ENCODE peak calls at places on chromosomes 5 and 9, in four cellular contexts. One of them, this sample, is unnamed.
A peak's percentile ranks its signal among the peaks of the same experiment; 100 is the strongest.

GRCh38 chr9:126700296-126700695 is 86.6 kb downstream of the LMX1B start:
- DNase-seq in K562: no peak
- DNase-seq in HepG2: no peak
- DNase-seq in GM12878: no peak
- DNase-seq in this sample: peak; percentile 3

GRCh38 chr5:133108481-133108921 is 56.7 kb downstream of the HSPA4 start:
- DNase-seq in HepG2: no peak
- DNase-seq in K562: no peak
- DNase-seq in GM12878: no peak
- DNase-seq in this sample: no peak

GRCh38 chr5:157549283-157549629 is 26.3 kb downstream of the ADAM19 start:
- DNase-seq in HepG2: peak; percentile 62
- DNase-seq in K562: no peak
- DNase-seq in GM12878: no peak
- DNase-seq in this sample: no peak

GRCh38 chr9:88702985-88703384 is 168.0 kb downstream of the NXNL2 start:
- DNase-seq in K562: no peak
- DNase-seq in HepG2: peak; percentile 62
- DNase-seq in GM12878: no peak
- DNase-seq in this sample: no peak

GRCh38 chr5:7094626-7095025 is 301.3 kb upstream of the ADCY2 start:
- DNase-seq in K562: peak; percentile 8
- DNase-seq in GM12878: no peak
- DNase-seq in HepG2: peak; percentile 6
- DNase-seq in this sample: peak; percentile 61

GRCh38 chr5:100505984-100506670 is 29.0 kb upstream of the FAM174A start:
- DNase-seq in GM12878: no peak
- DNase-seq in K562: no peak
- DNase-seq in HepG2: no peak
- DNase-seq in this sample: no peak

GRCh38 chr9:82271099-82271498 is 282.5 kb downstream of the SPATA31D1 start:
- DNase-seq in HepG2: no peak
- DNase-seq in GM12878: no peak
- DNase-seq in K562: no peak
- DNase-seq in this sample: no peak

GRCh38 chr5:38532165-38532669 is 24.2 kb downstream of the LIFR start:
- DNase-seq in HepG2: no peak
- DNase-seq in K562: no peak
- DNase-seq in GM12878: no peak
- DNase-seq in this sample: peak; percentile 22

GRCh38 chr5:130720355-130720754 is 444.7 kb downstream of the HINT1 start:
- DNase-seq in K562: peak; percentile 3
- DNase-seq in HepG2: peak; percentile 39
- DNase-seq in GM12878: no peak
- DNase-seq in this sample: no peak

GRCh38 chr9:96392263-96392662 is 8.8 kb upstream of the SLC35D2 start:
- DNase-seq in GM12878: no peak
- DNase-seq in K562: no peak
- DNase-seq in HepG2: no peak
- DNase-seq in this sample: no peak

GRCh38 chr9:124964056-124964455 is 23.2 kb upstream of the GOLGA1 start:
- DNase-seq in HepG2: no peak
- DNase-seq in GM12878: no peak
- DNase-seq in K562: no peak
- DNase-seq in this sample: no peak

GRCh38 chr9:86667307-86667706 is 280.0 kb downstream of the GAS1 start:
- DNase-seq in K562: no peak
- DNase-seq in GM12878: no peak
- DNase-seq in HepG2: no peak
- DNase-seq in this sample: no peak

GRCh38 chr5:178423431-178423830 is 166.8 kb downstream of the COL23A1 start:
- DNase-seq in HepG2: no peak
- DNase-seq in GM12878: no peak
- DNase-seq in K562: no peak
- DNase-seq in this sample: no peak
- TF ChIP-seq CREM in HepG2: no peak
- TF ChIP-seq CREM in GM12878: no peak
- TF ChIP-seq CREM in K562: no peak
- TF ChIP-seq CREM in this sample: no peak

DNA sequence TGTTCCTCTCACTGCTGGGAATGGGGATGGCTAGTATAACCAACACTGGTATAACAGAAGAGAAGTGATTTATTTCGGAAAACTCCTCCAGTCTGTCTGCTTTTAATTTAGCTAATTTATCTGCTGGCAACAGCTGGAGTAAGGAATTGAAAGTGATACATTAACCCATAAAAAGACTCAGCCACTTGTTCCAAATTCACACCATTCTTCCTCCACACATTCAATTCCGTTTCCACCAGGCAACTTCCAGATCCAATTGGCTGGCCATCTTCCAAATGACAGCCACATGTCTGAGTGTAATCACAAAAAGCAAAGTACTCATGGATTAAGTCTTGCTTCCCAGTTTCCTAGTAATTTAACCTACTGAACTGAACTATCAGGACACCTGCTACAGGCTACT is 77.1 kb upstream of the RETREG1 start:
- DNase-seq in HepG2: no peak
- DNase-seq in K562: no peak
- DNase-seq in GM12878: no peak
- DNase-seq in this sample: no peak
- TF ChIP-seq ATF2 in HepG2: no peak
- TF ChIP-seq ATF2 in K562: no peak
- TF ChIP-seq ATF2 in GM12878: no peak
- TF ChIP-seq ATF2 in this sample: no peak

DNA sequence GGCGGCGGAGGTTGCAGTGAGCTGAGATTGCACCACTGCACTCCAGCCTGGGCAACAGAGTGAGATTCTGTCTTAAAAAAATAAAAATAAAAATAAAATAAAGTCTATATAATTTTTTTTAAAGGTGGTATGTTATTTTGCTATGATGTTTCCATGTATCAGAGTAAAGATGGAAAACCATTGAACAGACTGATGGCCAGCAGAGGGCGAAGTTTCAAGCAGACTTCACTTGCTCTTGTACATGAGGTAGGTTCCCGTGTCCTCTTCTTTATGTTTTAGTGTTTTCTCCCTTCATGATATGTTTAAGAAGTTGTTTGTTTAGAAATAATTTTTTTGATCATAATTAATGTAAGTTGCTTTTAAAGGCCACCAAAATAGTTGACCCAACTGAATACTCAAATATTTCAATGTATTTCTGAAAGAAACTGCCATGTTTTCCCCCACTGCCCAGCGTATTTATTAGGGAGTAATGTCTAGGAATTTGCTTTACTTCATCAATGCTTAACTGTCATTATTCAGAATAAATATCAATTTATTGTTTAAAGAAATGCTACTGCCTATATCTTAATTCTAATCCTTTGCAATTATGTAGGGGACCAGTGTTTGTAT is 146.4 kb downstream of the HACD4 start:
- DNase-seq in GM12878: peak; percentile 15
- DNase-seq in HepG2: peak; percentile 44
- DNase-seq in K562: no peak
- DNase-seq in this sample: peak; percentile 65
- TF ChIP-seq CREM in GM12878: no peak
- TF ChIP-seq CREM in HepG2: no peak
- TF ChIP-seq CREM in K562: no peak
- TF ChIP-seq CREM in this sample: no peak

GRCh38 chr5:174612686-174613085 is 111.7 kb upstream of the MSX2 start:
- DNase-seq in GM12878: no peak
- DNase-seq in HepG2: no peak
- DNase-seq in K562: no peak
- DNase-seq in this sample: no peak

GRCh38 chr5:174609116-174609515 is 115.3 kb upstream of the MSX2 start:
- DNase-seq in GM12878: no peak
- DNase-seq in HepG2: no peak
- DNase-seq in K562: no peak
- DNase-seq in this sample: no peak

GRCh38 chr5:174608631-174609097 is 115.7 kb upstream of the MSX2 start:
- DNase-seq in GM12878: no peak
- DNase-seq in K562: no peak
- DNase-seq in HepG2: no peak
- DNase-seq in this sample: no peak

GRCh38 chr5:174614500-174615135 is 109.8 kb upstream of the MSX2 start:
- DNase-seq in GM12878: no peak
- DNase-seq in K562: peak; percentile 27
- DNase-seq in HepG2: no peak
- DNase-seq in this sample: no peak

GRCh38 chr5:174610968-174611367 is 113.4 kb upstream of the MSX2 start:
- DNase-seq in GM12878: no peak
- DNase-seq in K562: no peak
- DNase-seq in HepG2: no peak
- DNase-seq in this sample: no peak
- TF ChIP-seq ATF2 in GM12878: no peak
- TF ChIP-seq ATF2 in K562: no peak
- TF ChIP-seq ATF2 in HepG2: no peak
- TF ChIP-seq ATF2 in this sample: no peak

GRCh38 chr9:80871596-80871995 is 817.8 kb downstream of the TLE1 start:
- DNase-seq in GM12878: no peak
- DNase-seq in HepG2: no peak
- DNase-seq in K562: no peak
- DNase-seq in this sample: no peak

GRCh38 chr9:80874276-80874675 is 815.1 kb downstream of the TLE1 start:
- DNase-seq in HepG2: no peak
- DNase-seq in GM12878: no peak
- DNase-seq in K562: no peak
- DNase-seq in this sample: no peak

GRCh38 chr9:80878556-80878955 is 810.8 kb downstream of the TLE1 start:
- DNase-seq in GM12878: no peak
- DNase-seq in HepG2: no peak
- DNase-seq in K562: no peak
- DNase-seq in this sample: no peak

GRCh38 chr9:80875947-80876346 is 813.4 kb downstream of the TLE1 start:
- DNase-seq in HepG2: no peak
- DNase-seq in GM12878: no peak
- DNase-seq in K562: no peak
- DNase-seq in this sample: no peak

GRCh38 chr9:80873861-80874260 is 815.5 kb downstream of the TLE1 start:
- DNase-seq in HepG2: no peak
- DNase-seq in K562: no peak
- DNase-seq in GM12878: no peak
- DNase-seq in this sample: no peak
- TF ChIP-seq CREM in HepG2: no peak
- TF ChIP-seq CREM in K562: no peak
- TF ChIP-seq CREM in GM12878: no peak
- TF ChIP-seq CREM in this sample: no peak

This sample was measured in WTC11.